ENCODE peak calls at places on chromosome 5, in five cellular contexts. U, P, H, R and G are unnamed samples.

GRCh38 chr5:116402235-116402634 is 172.4 kb downstream of the SEMA6A start:
- DNase-seq in U (no peak), P (no peak), H (no peak), R (no peak), G (no peak)

GRCh38 chr5:86768699-86769202 is 151.0 kb downstream of the COX7C start:
- DNase-seq in U (no peak), P (no peak), H (no peak), R (no peak), G (no peak)

GRCh38 chr5:53419247-53419646 is 61.2 kb upstream of the FST start:
- DNase-seq in U (no peak), P (no peak), H (no peak), R (no peak), G (no peak)

GRCh38 chr5:74371621-74372020 is 268.9 kb downstream of the ENC1 start:
- DNase-seq in U (no peak), P (no peak), H (no peak), R (no peak), G (no peak)

GRCh38 chr5:174503461-174504265 is 220.7 kb upstream of the MSX2 start:
- DNase-seq in U (no peak), P (peak), H (peak), R (peak), G (no peak)

GRCh38 chr5:158886086-158886485 is 213.6 kb downstream of the EBF1 start:
- DNase-seq in U (no peak), P (no peak), H (no peak), R (no peak), G (no peak)

GRCh38 chr5:134077926-134078580 is 36.4 kb upstream of the TCF7 start:
- DNase-seq in U (no peak), P (no peak), H (no peak), R (no peak), G (peak)

GRCh38 chr5:4866817-4867216 is 273.3 kb upstream of the ADAMTS16 start:
- DNase-seq in U (no peak), P (no peak), H (no peak), R (no peak), G (no peak)

GRCh38 chr5:113343343-113343742 is 91.4 kb downstream of the TSSK1B start:
- DNase-seq in U (no peak), P (no peak), H (no peak), R (no peak), G (no peak)

GRCh38 chr5:95866431-95867063 is 44.0 kb upstream of the GLRX start:
- DNase-seq in U (no peak), P (no peak), H (no peak), R (no peak), G (no peak)

GRCh38 chr5:144941004-144941403 is 770.3 kb downstream of the KCTD16 start:
- DNase-seq in U (no peak), P (no peak), H (no peak), R (no peak), G (no peak)

GRCh38 chr5:1673042-1673674 is 126.5 kb downstream of the MRPL36 start:
- DNase-seq in U (peak), P (no peak), H (no peak), R (no peak), G (no peak)

GRCh38 chr5:5288236-5288635 is 134.2 kb upstream of the ICE1 start:
- DNase-seq in U (no peak), P (no peak), H (peak), R (no peak), G (no peak)

GRCh38 chr5:140413230-140413629 is 11.6 kb downstream of the ANKHD1 start:
- DNase-seq in U (no peak), P (no peak), H (no peak), R (no peak), G (no peak)

GRCh38 chr5:5461012-5461411 is 38.5 kb downstream of the ICE1 start:
- DNase-seq in U (no peak), P (no peak), H (no peak), R (no peak), G (no peak)

GRCh38 chr5:171092194-171092593 is 216.9 kb upstream of the TLX3 start:
- DNase-seq in U (no peak), P (no peak), H (peak), R (no peak), G (no peak)

GRCh38 chr5:112125910-112126309 is 293.2 kb downstream of the EPB41L4A start:
- DNase-seq in U (no peak), P (no peak), H (no peak), R (no peak), G (no peak)

GRCh38 chr5:60604771-60605170 is 95.2 kb downstream of the DEPDC1B start:
- DNase-seq in U (no peak), P (no peak), H (no peak), R (no peak), G (no peak)

GRCh38 chr5:149069711-149070110 is 6.8 kb upstream of the SH3TC2 start:
- DNase-seq in U (no peak), P (no peak), H (no peak), R (no peak), G (no peak)

DNA sequence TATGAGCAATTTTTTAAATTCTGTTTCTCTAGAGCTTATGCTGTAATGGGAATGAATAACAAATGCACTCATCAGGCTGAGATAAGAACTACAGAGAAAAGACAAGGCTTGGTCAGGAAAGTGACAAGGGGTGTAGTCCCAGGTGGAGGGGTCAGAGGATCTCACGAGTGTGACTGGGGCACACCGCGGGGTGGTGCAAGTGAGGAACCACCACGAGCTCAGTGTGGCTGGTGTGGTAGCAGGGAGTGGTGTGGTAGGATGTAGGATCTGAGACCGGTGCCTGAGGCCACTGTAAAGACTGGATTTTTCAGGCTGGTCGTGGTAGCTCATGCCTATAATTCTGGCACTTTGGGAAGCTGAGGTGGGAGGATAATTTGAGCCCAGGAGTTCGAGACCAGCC is 9.0 kb downstream of the ANXA6 start:
- DNase-seq in U (no peak), P (no peak), H (no peak), R (no peak), G (no peak)
- TF ChIP-seq POLR2AphosphoS5 in U (no peak), P (no peak), H (no peak), R (no peak), G (no peak)

GRCh38 chr5:9160747-9161146 is 385.1 kb downstream of the SEMA5A start:
- DNase-seq in U (no peak), P (no peak), H (no peak), R (no peak), G (no peak)

GRCh38 chr5:9170026-9170425 is 375.8 kb downstream of the SEMA5A start:
- DNase-seq in U (no peak), P (no peak), H (no peak), R (no peak), G (no peak)

GRCh38 chr5:9165567-9165966 is 380.3 kb downstream of the SEMA5A start:
- DNase-seq in U (no peak), P (no peak), H (no peak), R (no peak), G (no peak)

GRCh38 chr5:9168791-9169611 is 376.9 kb downstream of the SEMA5A start:
- DNase-seq in U (no peak), P (no peak), H (no peak), R (no peak), G (no peak)

GRCh38 chr5:9166202-9167147 is 379.4 kb downstream of the SEMA5A start:
- DNase-seq in U (no peak), P (no peak), H (no peak), R (no peak), G (no peak)
- TF ChIP-seq CTCF in U (no peak), P (no peak), H (no peak), R (no peak), G (no peak)

GRCh38 chr5:35736280-35736679 is 118.6 kb downstream of the SPEF2 start:
- DNase-seq in U (no peak), P (no peak), H (no peak), R (no peak), G (no peak)
- TF ChIP-seq POLR2A in U (no peak), P (no peak), H (no peak), R (no peak), G (no peak)

DNA sequence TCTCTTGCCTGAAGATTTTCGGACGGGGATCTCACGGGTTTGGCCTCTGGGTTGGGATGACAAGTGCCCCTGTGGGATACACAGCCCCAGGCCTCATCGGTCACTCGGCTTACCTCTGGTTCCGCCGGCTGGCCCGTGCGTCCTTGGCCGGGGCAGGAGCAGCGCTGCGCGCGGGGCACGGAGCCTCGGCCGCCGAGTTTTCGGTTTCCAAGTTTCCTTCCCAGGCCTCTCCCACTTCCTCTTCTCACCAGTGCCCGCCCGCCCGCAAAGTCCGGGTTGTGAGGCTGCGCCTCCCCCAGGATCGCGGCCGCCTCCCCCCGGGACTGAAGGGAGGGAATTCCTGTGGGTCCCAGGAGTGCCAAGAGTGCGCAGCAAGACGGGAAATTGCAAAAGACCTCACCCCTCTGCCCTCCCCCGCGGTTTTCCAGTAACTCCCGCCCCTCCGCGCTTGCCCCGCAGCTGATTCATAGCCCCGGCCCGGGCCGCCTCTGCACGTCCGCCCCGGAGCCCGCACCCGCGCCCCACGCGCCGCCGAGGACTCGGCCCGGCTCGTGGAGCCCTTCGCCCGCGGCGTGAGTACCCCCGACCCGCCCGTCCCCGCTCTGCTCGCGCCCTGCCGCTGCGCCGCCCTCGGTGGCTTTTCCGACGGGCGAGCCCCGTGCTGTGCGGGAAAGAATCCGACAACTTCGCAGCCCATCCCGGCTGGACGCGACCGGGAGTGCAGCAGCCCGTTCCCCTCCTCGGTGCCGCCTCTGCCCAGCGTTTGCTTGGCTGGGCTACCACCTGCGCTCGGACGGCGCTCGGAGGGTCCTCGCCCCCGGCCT is at the start of gene OSMR:
- DNase-seq in U (peak), P (peak), H (peak), R (peak), G (peak)
- TF ChIP-seq POLR2AphosphoS5 in U (no peak), P (peak), H (peak), R (peak), G (peak)

GRCh38 chr5:169647566-169647965 is 10.5 kb downstream of the DOCK2 start:
- DNase-seq in U (no peak), P (no peak), H (no peak), R (peak), G (no peak)
- TF ChIP-seq CTCF in U (no peak), P (no peak), H (no peak), R (no peak), G (no peak)

GRCh38 chr5:34929720-34930526 is 564 bp downstream of the DNAJC21 start:
- DNase-seq in U (peak), P (peak), H (peak), R (peak), G (peak)
- TF ChIP-seq POLR2A in U (no peak), P (peak), H (peak), R (peak), G (no peak)

DNA sequence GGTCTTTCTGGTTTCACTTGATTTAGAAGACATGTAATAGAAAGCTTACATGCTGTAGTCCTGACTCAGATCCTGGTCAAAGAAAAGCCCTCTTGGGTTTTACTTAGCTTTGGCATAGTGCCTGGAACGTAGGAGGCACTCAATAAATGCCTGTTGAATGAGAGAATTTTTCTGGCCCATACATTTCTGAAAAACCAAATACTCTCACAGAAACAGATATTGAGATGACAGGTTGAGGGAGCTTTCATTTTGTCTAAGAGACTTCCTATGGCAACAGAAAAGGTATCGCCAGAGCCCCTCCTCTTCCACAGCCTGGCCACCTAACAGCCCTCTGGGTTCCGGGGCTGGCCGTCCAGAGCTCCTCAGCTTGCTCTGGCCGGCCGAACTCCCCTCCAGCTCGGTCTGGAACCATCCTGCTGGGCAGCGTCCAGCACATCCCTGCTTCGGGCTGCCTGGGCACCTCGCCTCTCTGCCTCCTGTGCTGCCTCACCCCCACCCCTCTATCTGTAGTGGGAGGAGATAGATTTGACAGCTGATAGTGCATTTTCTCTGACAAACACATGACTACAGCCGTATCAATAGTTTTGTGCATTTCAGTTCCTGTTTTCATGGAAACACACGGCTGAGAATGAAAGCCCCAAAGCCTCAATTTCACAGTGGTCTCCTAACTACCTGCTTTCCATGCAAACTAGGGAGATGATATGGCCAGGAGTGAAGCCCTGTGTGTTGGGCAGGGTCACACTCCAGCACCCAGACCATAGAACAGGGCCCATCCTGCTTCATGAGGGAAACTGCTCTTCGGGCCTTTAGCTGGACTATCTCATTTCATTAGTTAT is 1.1 kb downstream of the IL4 start:
- DNase-seq in U (no peak), P (peak), H (peak), R (no peak), G (no peak)
- TF ChIP-seq POLR2AphosphoS5 in U (no peak), P (no peak), H (no peak), R (no peak), G (no peak)

GRCh38 chr5:163569284-163569683 is 63.9 kb downstream of the MAT2B start:
- DNase-seq in U (no peak), P (no peak), H (peak), R (no peak), G (no peak)
- TF ChIP-seq CTCF in U (peak), P (no peak), H (peak), R (no peak), G (no peak)

DNA sequence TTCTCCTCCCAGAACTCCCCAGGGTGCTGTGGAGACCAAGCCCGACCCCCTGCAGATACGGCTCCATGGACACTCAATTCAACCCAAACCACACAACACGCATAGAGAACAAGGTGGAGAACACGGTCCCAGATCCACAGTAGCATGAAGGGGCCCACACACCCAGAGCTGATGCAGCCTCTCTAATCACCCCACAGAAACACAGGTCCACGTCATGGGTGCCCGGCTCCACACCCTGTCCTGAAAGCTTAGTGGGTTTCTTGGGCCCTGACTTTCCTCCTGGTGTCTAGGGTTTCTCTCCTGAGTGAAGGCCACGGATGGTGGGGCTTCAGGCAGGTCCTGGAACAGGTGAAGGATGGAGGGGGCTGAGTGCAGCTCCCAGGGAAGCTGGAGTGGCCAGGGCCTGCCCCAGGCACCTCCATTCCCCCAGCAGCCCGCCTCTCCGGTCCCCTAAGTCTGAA is 1.5 kb upstream of the SLC23A1 start:
- DNase-seq in U (no peak), P (no peak), H (no peak), R (no peak), G (no peak)
- TF ChIP-seq POLR2A in U (no peak), P (no peak), H (no peak), R (no peak), G (no peak)

GRCh38 chr5:170025853-170026252 is 45.6 kb upstream of the INSYN2B start:
- DNase-seq in U (no peak), P (no peak), H (no peak), R (no peak), G (no peak)

GRCh38 chr5:170028124-170028523 is 47.8 kb upstream of the INSYN2B start:
- DNase-seq in U (no peak), P (no peak), H (no peak), R (no peak), G (no peak)
- TF ChIP-seq POLR2AphosphoS5 in U (no peak), P (no peak), H (no peak), R (no peak), G (no peak)